ENCODE peak calls at places on chromosomes 11 and 22, in nine cellular contexts. I is MM.1S; W is testis; C is cardiac fibroblast; V is dorsolateral prefrontal cortex; H is pancreas; D is CD4-positive, alpha-beta T cell; L is RWPE1; E is left ventricle myocardium inferior. Q is an unnamed sample.

GRCh38 chr11:57434640-57435546 is 8.0 kb upstream of the SLC43A3 start:
- DNase-seq in I (no peak), W (no peak), C (peak; percentile 97), V (no peak), H (no peak), D (no peak), L (peak; percentile 85), E (no peak), Q (no peak)

GRCh38 chr22:42695294-42695693 is 25.4 kb downstream of the A4GALT start:
- DNase-seq in I (no peak), W (no peak), C (no peak), V (no peak), H (no peak), D (no peak), L (no peak), E (peak; percentile 64), Q (no peak)

GRCh38 chr11:64321026-64321425 is 3.1 kb downstream of the PRDX5 start:
- DNase-seq in I (no peak), W (no peak), C (no peak), V (no peak), H (peak; percentile 9), D (no peak), L (no peak), E (no peak), Q (no peak)

GRCh38 chr22:50733521-50734342 is 4.3 kb upstream of the ACR start:
- DNase-seq in I (peak; percentile 73), W (peak; percentile 14), C (peak; percentile 19), V (no peak), H (no peak), D (no peak), L (no peak), E (peak; percentile 16), Q (no peak)

GRCh38 chr11:43558556-43559127 is 121.9 kb upstream of the HSD17B12 start:
- DNase-seq in I (no peak), W (no peak), C (no peak), V (no peak), H (no peak), D (no peak), L (no peak), E (no peak), Q (no peak)

GRCh38 chr11:116879789-116880402 is 42.5 kb upstream of the APOA1 start:
- DNase-seq in I (peak; percentile 74), W (no peak), C (peak; percentile 89), V (no peak), H (peak; percentile 25), D (no peak), L (peak; percentile 49), E (no peak), Q (peak; percentile 63)

GRCh38 chr11:21056644-21057043 is 387.3 kb downstream of the NELL1 start:
- DNase-seq in I (no peak), W (no peak), C (no peak), V (no peak), H (no peak), D (no peak), L (no peak), E (no peak), Q (no peak)

GRCh38 chr11:827146-827860 is 416 bp upstream of the CRACR2B start:
- DNase-seq in I (peak; percentile 60), W (no peak), C (no peak), V (no peak), H (peak; percentile 59), D (no peak), L (no peak), E (no peak), Q (peak; percentile 88)

GRCh38 chr11:44941286-44942021 is 9.2 kb downstream of the TP53I11 start:
- DNase-seq in I (no peak), W (no peak), C (no peak), V (no peak), H (no peak), D (no peak), L (no peak), E (no peak), Q (no peak)

GRCh38 chr11:112780351-112781043 is 180.7 kb upstream of the NCAM1 start:
- DNase-seq in I (no peak), W (no peak), C (peak; percentile 41), V (no peak), H (no peak), D (no peak), L (peak; percentile 76), E (peak; percentile 65), Q (no peak)

GRCh38 chr11:17724020-17724908 is 4.9 kb downstream of the MYOD1 start:
- DNase-seq in I (no peak), W (no peak), C (no peak), V (no peak), H (no peak), D (no peak), L (no peak), E (no peak), Q (no peak)

GRCh38 chr11:86955111-86955673 is at the start of gene FZD4:
- DNase-seq in I (peak; percentile 91), W (peak; percentile 93), C (peak; percentile 87), V (peak; percentile 70), H (peak; percentile 90), D (no peak), L (peak; percentile 90), E (peak; percentile 94), Q (peak; percentile 95)

GRCh38 chr11:86952933-86953637 is 2.1 kb downstream of the FZD4 start:
- DNase-seq in I (no peak), W (no peak), C (peak; percentile 83), V (no peak), H (no peak), D (no peak), L (no peak), E (no peak), Q (no peak)

GRCh38 chr11:86954288-86955110 is 696 bp downstream of the FZD4 start:
- DNase-seq in I (no peak), W (no peak), C (no peak), V (no peak), H (peak; percentile 76), D (no peak), L (peak; percentile 6), E (no peak), Q (no peak)

GRCh38 chr11:86958259-86958658 is 3.1 kb upstream of the FZD4 start:
- DNase-seq in I (no peak), W (no peak), C (no peak), V (no peak), H (no peak), D (no peak), L (no peak), E (no peak), Q (no peak)

DNA sequence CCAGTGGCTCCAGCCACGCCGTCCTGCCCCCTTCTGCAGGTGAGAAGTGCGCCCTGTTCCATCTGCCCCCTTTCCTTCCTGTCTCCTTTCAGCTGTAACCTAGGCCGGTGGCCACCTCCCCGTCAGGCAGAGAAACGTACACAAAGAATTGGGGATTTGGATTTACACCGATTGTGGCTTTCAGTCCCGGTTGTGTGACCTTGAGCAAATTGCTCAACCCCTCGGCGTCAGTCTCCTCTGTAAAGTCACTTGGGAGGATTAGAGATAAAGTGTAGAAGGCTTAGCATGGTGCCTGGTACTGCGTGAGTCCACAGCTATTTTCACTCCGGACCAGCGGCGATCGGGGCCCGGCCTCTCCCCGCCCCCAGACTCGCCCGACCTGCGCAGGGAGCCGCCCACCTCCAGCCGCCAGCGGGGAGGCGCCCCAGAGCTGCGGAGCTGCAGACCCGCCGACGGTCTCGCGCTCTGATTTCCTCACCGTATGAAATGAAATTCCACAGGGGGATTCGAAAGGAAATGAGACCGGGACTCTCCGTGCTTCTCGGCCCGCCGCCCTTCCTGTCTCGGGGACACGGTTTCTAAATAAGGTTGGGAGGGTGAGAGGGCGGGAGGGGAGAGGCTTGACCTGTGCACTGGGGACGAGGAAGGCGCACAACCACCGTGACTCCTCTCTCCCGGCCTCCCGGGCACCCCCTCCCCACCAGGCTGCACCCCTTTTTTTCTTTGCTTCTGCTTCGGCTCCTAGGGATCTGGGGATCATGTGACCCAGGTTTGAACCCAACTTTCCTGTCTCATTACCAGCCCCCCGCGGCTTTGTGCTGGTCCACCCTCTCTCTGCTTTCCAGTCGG is 703 bp upstream of the FZD4 start:
- DNase-seq in I (peak; percentile 69), W (peak; percentile 84), C (peak; percentile 76), V (peak; percentile 38), H (peak; percentile 79), D (no peak), L (peak; percentile 69), E (peak; percentile 90), Q (peak; percentile 81)
- TF ChIP-seq CTCF in I (peak; percentile 20), W (peak; percentile 40), C (peak; percentile 2), V (peak; percentile 30), H (peak; percentile 8), D (no peak), L (no peak), E (peak; percentile 61), Q (no peak)

GRCh38 chr11:62980133-62980760 is 4.5 kb downstream of the SLC22A6 start:
- DNase-seq in I (no peak), W (no peak), C (peak; percentile 24), V (no peak), H (no peak), D (no peak), L (no peak), E (no peak), Q (no peak)

GRCh38 chr11:62976109-62976508 is 8.7 kb downstream of the SLC22A6 start:
- DNase-seq in I (no peak), W (no peak), C (no peak), V (no peak), H (no peak), D (no peak), L (no peak), E (no peak), Q (no peak)

GRCh38 chr11:62974848-62975522 is 9.8 kb downstream of the SLC22A6 start:
- DNase-seq in I (no peak), W (peak; percentile 20), C (peak; percentile 3), V (no peak), H (peak; percentile 75), D (peak; percentile 6), L (no peak), E (peak; percentile 56), Q (peak; percentile 34)
- TF ChIP-seq CTCF in I (no peak), W (no peak), C (peak; percentile 30), V (peak; percentile 33), H (peak; percentile 66), D (peak; percentile 10), L (peak; percentile 28), E (peak; percentile 63), Q (peak; percentile 14)

GRCh38 chr11:2268911-2269600 is 1.3 kb downstream of the ASCL2 start:
- DNase-seq in I (no peak), W (peak; percentile 22), C (peak; percentile 25), V (no peak), H (peak; percentile 47), D (no peak), L (peak; percentile 73), E (peak; percentile 51), Q (peak; percentile 75)
- TF ChIP-seq CTCF in I (no peak), W (no peak), C (no peak), V (no peak), H (no peak), D (no peak), L (no peak), E (no peak), Q (no peak)

DNA sequence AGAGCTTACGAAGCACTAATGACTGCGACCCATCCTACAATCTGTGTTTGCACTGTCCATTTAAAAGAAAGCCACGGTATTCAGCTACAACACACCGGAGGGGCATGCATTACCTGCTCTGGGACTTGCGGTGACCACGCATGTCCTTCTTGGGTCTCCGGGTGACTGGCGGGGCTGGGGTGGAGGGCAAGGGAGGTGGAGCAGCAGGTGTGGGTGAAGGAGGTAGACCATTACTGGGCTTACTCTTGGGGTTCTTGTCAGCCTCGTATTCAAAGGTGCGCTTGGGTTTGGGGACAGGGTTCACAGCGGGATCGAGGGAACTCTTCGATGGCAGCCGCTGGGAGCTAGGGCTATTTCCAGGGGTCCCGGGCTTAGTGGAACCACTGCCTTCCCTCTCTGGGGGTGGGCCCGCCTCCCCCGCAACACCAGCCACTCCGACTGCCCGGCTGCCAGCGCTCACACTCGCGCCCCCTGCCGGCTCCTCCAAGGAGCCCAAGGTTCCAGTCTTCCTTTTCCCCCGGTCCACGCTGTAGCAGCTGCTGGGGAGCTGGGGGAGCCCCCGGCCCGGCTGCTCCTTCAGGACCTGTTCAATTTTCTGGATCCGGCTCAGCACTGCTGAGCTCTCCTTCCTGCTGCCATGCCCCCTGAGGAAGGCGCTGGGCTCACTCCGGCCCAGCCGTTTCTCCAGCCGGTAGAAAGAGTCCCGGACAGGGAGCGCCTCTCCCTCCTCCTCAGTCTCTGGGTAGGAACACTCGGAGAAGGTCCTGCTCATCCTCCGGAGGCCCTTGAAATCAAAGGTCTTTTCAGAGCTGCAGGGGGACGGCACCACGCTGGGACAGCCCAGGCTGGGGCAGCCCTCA is 47.5 kb downstream of the RPL27A start:
- DNase-seq in I (no peak), W (peak; percentile 44), C (no peak), V (no peak), H (no peak), D (no peak), L (no peak), E (no peak), Q (no peak)
- TF ChIP-seq CTCF in I (no peak), W (no peak), C (no peak), V (no peak), H (no peak), D (no peak), L (no peak), E (no peak), Q (no peak)

Q was measured in GM20000.